ENCODE peak calls at places on chromosomes 6 and 20, in four cellular contexts. H, W, Q and R are unnamed samples.
A peak's percentile ranks its signal among the peaks of the same experiment; 100 is the strongest.

GRCh38 chr20:2879148-2879547 is 5.9 kb downstream of the PTPRA start:
- DNase-seq in H (no peak), W (no peak), Q (no peak), R (no peak)

GRCh38 chr20:57089701-57090144 is 176.7 kb downstream of the BMP7 start:
- DNase-seq in H (peak; percentile 33), W (peak; percentile 34), Q (peak; percentile 62), R (no peak)

GRCh38 chr20:41443667-41444066 is 77.0 kb upstream of the EMILIN3 start:
- DNase-seq in H (no peak), W (no peak), Q (no peak), R (no peak)

GRCh38 chr20:4067600-4068261 is 52.4 kb upstream of the RNF24 start:
- DNase-seq in H (no peak), W (no peak), Q (no peak), R (peak; percentile 44)

GRCh38 chr6:109454483-109455160 is 950 bp downstream of the MICAL1 start:
- DNase-seq in H (no peak), W (no peak), Q (no peak), R (peak; percentile 77)

GRCh38 chr20:15618912-15619311 is 954.3 kb downstream of the KIF16B start:
- DNase-seq in H (no peak), W (no peak), Q (no peak), R (no peak)

GRCh38 chr6:13331516-13332348 is 3.4 kb upstream of the TBC1D7 start:
- DNase-seq in H (no peak), W (peak; percentile 19), Q (peak; percentile 12), R (no peak)

GRCh38 chr6:43091592-43091991 is 15.5 kb downstream of the PTK7 start:
- DNase-seq in H (no peak), W (no peak), Q (no peak), R (no peak)

GRCh38 chr6:137387365-137387764 is 106.8 kb downstream of the OLIG3 start:
- DNase-seq in H (no peak), W (no peak), Q (no peak), R (no peak)

GRCh38 chr6:68738039-68738438 is 103.0 kb downstream of the ADGRB3 start:
- DNase-seq in H (no peak), W (no peak), Q (no peak), R (no peak)

DNA sequence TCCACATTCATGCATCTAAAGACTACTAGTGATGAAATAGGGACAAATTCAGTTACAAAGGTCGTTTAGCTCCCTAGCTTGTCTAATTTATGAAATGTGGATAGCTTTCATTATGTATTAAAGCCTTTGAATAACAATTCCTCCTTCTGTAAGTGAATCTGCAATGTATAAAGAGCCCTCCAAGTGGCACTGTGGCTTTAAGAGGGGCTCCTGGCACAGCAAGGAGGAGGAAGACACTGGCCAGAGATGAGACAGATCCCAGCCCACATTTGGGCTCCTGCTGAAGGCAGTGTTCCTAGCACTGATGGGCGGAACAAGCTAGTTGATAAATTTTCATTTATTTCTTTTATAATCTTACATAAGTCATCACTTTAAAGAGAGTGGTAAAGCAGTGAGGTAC is 17.6 kb upstream of the FUCA2 start:
- DNase-seq in H (no peak), W (no peak), Q (no peak), R (no peak)
- TF ChIP-seq POLR2AphosphoS5 in H (no peak), W (no peak), Q (no peak), R (no peak)

GRCh38 chr20:45339084-45339483 is 9.1 kb downstream of the SDC4 start:
- DNase-seq in H (no peak), W (no peak), Q (no peak), R (no peak)

GRCh38 chr20:45341579-45341938 is 6.7 kb downstream of the SDC4 start:
- DNase-seq in H (no peak), W (no peak), Q (no peak), R (no peak)

GRCh38 chr20:45339799-45340198 is 8.4 kb downstream of the SDC4 start:
- DNase-seq in H (no peak), W (no peak), Q (no peak), R (no peak)

GRCh38 chr20:45340951-45341350 is 7.3 kb downstream of the SDC4 start:
- DNase-seq in H (no peak), W (no peak), Q (no peak), R (no peak)

DNA sequence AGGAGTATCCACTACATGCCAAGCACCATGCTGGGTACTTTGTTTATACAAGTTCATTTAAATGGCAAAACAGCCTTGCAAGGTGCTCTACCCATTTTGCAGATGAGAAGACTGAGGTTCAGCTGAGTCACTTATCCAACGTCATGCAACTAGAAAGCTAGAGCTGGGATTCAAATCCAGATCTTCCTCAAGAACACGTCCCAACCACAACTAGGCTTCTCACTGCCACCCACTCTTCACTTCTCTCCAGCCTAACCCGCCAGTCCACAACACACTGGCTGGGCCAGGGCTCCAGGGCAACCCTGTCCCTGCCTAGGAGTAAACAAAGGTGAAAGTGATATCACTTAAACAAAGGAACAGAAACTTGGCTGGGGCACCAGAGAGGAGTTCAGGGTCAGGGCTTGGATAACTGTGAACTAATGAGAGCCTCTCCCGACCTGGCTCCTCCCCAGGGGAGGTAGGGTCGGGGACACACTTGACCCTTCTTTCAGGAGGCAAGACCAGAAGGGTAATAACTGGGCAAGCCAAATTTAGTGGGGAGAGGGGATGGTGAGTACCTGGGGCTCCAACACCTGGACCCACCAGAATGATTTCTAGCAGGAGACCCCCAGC is 7.9 kb downstream of the SDC4 start:
- DNase-seq in H (no peak), W (no peak), Q (no peak), R (no peak)
- H3K27ac ChIP-seq in H (peak overlapping the region; percentile 88), W (peak overlapping the region; percentile 84), Q (peak overlapping the region; percentile 94), R (peak overlapping the region; percentile 96)

DNA sequence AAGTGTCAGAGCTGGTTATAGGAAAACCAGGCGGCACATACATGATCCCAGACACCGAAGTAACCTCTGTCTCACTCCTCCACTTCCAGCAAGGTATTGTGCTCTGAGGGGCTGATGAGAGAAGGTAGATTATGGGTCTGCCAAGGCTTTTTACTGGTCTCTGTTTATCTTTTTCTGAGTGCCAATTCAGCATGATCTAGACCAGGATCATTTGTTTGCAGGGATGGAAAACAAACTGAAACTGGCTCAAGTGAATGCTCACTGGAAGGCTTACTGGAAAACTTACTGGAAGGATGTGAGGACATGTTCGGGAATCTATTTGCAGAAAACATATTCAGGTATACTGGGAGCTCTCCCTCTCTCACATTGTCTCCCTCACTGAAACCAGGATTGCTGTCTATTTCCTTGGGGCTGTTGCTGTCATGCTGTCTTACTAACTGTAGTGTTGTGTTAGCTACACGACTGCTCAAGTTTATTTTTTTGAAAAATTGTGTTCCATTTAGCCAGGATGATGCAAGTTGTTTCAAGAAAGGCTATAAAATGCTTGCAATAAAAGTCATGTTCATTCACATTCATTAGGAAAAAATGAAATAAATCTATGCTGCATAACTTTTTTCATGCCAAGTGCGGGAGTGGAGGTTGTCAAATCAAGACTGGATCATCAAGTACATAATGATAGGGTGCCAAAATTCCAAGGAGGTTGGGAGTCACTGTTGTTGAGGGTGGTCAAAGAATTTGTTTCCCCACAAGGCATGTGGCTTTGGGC is 37.0 kb downstream of the KLHL31 start:
- DNase-seq in H (no peak), W (no peak), Q (peak; percentile 75), R (no peak)
- TF ChIP-seq POLR2AphosphoS5 in H (no peak), W (no peak), Q (peak; percentile 53), R (peak; percentile 68)

DNA sequence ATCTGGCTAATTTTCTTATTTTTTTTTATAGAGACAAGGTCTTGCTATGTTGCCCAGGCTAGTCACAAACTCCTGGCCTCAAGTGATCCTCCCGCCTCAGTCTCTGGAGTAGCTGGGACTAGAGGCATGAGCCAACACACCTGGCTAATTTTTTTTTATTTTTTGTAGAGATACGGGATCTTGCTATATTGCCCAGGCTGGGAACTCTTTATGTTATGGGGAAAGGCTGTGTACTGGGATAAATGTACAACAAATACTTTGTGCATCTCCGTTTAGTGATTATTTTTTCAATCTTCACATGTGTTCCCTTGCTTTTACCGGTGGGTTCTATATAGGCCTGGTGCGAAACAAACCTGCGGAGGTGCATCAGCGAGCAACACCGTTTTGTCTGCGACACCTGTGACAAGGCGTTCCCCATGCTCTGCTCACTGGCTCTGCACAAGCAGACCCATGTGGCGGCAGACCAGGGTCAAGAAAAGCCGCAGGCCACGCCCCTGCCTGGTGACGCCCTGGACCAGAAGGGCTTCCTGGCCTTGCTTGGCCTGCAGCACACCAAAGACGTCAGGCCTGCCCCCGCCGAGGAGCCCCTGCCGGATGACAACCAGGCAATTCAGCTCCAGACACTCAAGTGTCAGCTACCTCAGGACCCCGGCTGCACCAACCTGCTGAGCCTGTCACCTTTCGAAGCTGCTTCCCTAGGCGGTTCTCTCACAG is 84.2 kb downstream of the SSR1 start:
- DNase-seq in H (no peak), W (no peak), Q (no peak), R (no peak)
- H3K27ac ChIP-seq in H (no peak overlapping the region), W (no peak overlapping the region), Q (no peak overlapping the region), R (no peak overlapping the region)